ENCODE peak calls at places on chromosomes 4 and X, in ten cellular contexts. L is NCI-H510A; N is stimulated activated naive CD8-positive, alpha-beta T cell treated with anti-CD3 and anti-CD28 coated beads, Interleukin-15, Interleukin-2, amounts not matched to agents 100 U/mL and 50 U/mL, for 24 hours; S is GM10248; D is HFFc6; G is activated CD4-positive, alpha-beta T cell treated with anti-CD3 and anti-CD28 coated beads for 24 hours; I is fibroblast of mammary gland; H is endothelial cell; Q is endodermal cell; Z is LoVo. F is an unnamed sample.

GRCh38 chrX:136528645-136529315 is 3.2 kb upstream of the VGLL1 start:
- DNase-seq in L (no peak), N (no peak), S (no peak), D (no peak), G (no peak), I (peak), H (no peak), Q (peak), Z (no peak), F (no peak)

GRCh38 chr4:154586296-154587033 is 4.1 kb downstream of the FGA start:
- DNase-seq in L (no peak), N (no peak), S (no peak), D (no peak), G (no peak), I (no peak), H (no peak), Q (no peak), Z (no peak), F (no peak)

GRCh38 chr4:8365951-8366350 is 74.6 kb downstream of the ACOX3 start:
- DNase-seq in L (no peak), N (no peak), S (no peak), D (no peak), G (no peak), I (no peak), H (no peak), Q (no peak), Z (no peak), F (no peak)

GRCh38 chrX:257681-258289 is 23.4 kb upstream of the PLCXD1 start:
- DNase-seq in L (no peak), N (no peak), S (no peak), D (no peak), G (no peak), I (no peak), H (no peak), Q (peak), Z (no peak), F (no peak)

GRCh38 chrX:68917799-68918198 is 89.0 kb downstream of the EFNB1 start:
- DNase-seq in L (no peak), N (no peak), S (no peak), D (no peak), G (no peak), I (no peak), H (no peak), Q (peak), Z (no peak), F (no peak)

GRCh38 chrX:16839224-16839851 is 30.8 kb downstream of the RBBP7 start:
- DNase-seq in L (no peak), N (no peak), S (no peak), D (no peak), G (no peak), I (no peak), H (no peak), Q (no peak), Z (no peak), F (no peak)

GRCh38 chr4:83858121-83858520 is 322.2 kb downstream of the GPAT3 start:
- DNase-seq in L (no peak), N (no peak), S (no peak), D (peak), G (no peak), I (no peak), H (no peak), Q (no peak), Z (no peak), F (no peak)

GRCh38 chrX:129963729-129964128 is 18.7 kb upstream of the BCORL1 start:
- DNase-seq in L (no peak), N (no peak), S (no peak), D (no peak), G (no peak), I (no peak), H (no peak), Q (no peak), Z (no peak), F (no peak)

GRCh38 chr4:145307763-145308430 is 127.5 kb upstream of the OTUD4 start:
- DNase-seq in L (no peak), N (no peak), S (no peak), D (no peak), G (no peak), I (no peak), H (no peak), Q (no peak), Z (no peak), F (no peak)

GRCh38 chrX:103510031-103510430 is 9.3 kb downstream of the RAB40A start:
- DNase-seq in L (no peak), N (no peak), S (no peak), D (no peak), G (no peak), I (no peak), H (no peak), Q (no peak), Z (no peak), F (no peak)

GRCh38 chr4:17218801-17219200 is 293.1 kb downstream of the QDPR start:
- DNase-seq in L (no peak), N (no peak), S (no peak), D (no peak), G (no peak), I (no peak), H (no peak), Q (no peak), Z (no peak), F (no peak)

GRCh38 chr4:161336016-161336415 is 827.8 kb downstream of the FSTL5 start:
- DNase-seq in L (no peak), N (no peak), S (no peak), D (no peak), G (no peak), I (no peak), H (no peak), Q (no peak), Z (no peak), F (no peak)

F was measured in hepatic stellate cell.